ENCODE peak calls at places on chromosomes 1 and 21, in seven cellular contexts. F is germinal center, L is T-helper 2 cell, H is AG20443, Y is kidney epithelial cell, N is heart right ventricle, R is NCI-H446 treated with DMSO at 0.1 percent for 48 hours. G is an unnamed sample.

GRCh38 chr1:146021622-146022402 is at the start of gene HJV:
- DNase-seq in F (no peak), L (no peak), H (no peak), Y (no peak), N (peak; percentile 48), R (no peak), G (no peak)

GRCh38 chr1:238099871-238100270 is 209.1 kb upstream of the ZP4 start:
- DNase-seq in F (no peak), L (no peak), H (no peak), Y (no peak), N (no peak), R (no peak), G (no peak)

GRCh38 chr1:57719274-57719673 is 295.4 kb upstream of the DAB1 start:
- DNase-seq in F (no peak), L (no peak), H (no peak), Y (no peak), N (no peak), R (no peak), G (no peak)

GRCh38 chr1:228463559-228464455 is 23.4 kb upstream of the RNF187 start:
- DNase-seq in F (peak; percentile 55), L (no peak), H (no peak), Y (no peak), N (no peak), R (no peak), G (no peak)

GRCh38 chr1:27937524-27937836 is 2.7 kb downstream of the SMPDL3B start:
- DNase-seq in F (no peak), L (no peak), H (no peak), Y (no peak), N (no peak), R (no peak), G (no peak)

GRCh38 chr1:23472351-23473036 is 11.5 kb downstream of the ASAP3 start:
- DNase-seq in F (no peak), L (no peak), H (no peak), Y (no peak), N (no peak), R (no peak), G (no peak)

GRCh38 chr1:61612600-61612999 is 112.3 kb downstream of the TM2D1 start:
- DNase-seq in F (no peak), L (no peak), H (no peak), Y (no peak), N (no peak), R (no peak), G (no peak)

GRCh38 chr1:204358605-204359004 is 1.1 kb downstream of the PLEKHA6 start:
- DNase-seq in F (no peak), L (no peak), H (no peak), Y (no peak), N (no peak), R (peak; percentile 29), G (no peak)

GRCh38 chr1:72649211-72649888 is 367.0 kb upstream of the NEGR1 start:
- DNase-seq in F (no peak), L (peak; percentile 2), H (no peak), Y (no peak), N (no peak), R (no peak), G (no peak)

GRCh38 chr21:25709684-25710265 is 24.9 kb downstream of the ATP5PF start:
- DNase-seq in F (no peak), L (no peak), H (no peak), Y (no peak), N (no peak), R (no peak), G (no peak)

GRCh38 chr21:44701541-44701940 is 4.6 kb downstream of the KRTAP10-12 start:
- DNase-seq in F (no peak), L (no peak), H (no peak), Y (no peak), N (no peak), R (no peak), G (no peak)

GRCh38 chr1:61680500-61680899 is 44.4 kb downstream of the TM2D1 start:
- DNase-seq in F (no peak), L (no peak), H (no peak), Y (no peak), N (no peak), R (no peak), G (no peak)

GRCh38 chr1:160814856-160815255 is 18.9 kb downstream of the LY9 start:
- DNase-seq in F (no peak), L (no peak), H (no peak), Y (no peak), N (no peak), R (no peak), G (no peak)

GRCh38 chr1:220826729-220827128 is 40.0 kb downstream of the MTARC1 start:
- DNase-seq in F (no peak), L (no peak), H (no peak), Y (no peak), N (no peak), R (no peak), G (no peak)

GRCh38 chr1:57578099-57578498 is 154.2 kb upstream of the DAB1 start:
- DNase-seq in F (no peak), L (no peak), H (no peak), Y (no peak), N (no peak), R (no peak), G (no peak)

GRCh38 chr1:211259596-211260126 is 495 bp downstream of the RCOR3 start:
- DNase-seq in F (peak; percentile 57), L (peak; percentile 25), H (peak; percentile 67), Y (no peak), N (peak; percentile 62), R (peak; percentile 77), G (peak; percentile 73)

GRCh38 chr1:81158592-81158991 is 642.1 kb upstream of the ADGRL2 start:
- DNase-seq in F (no peak), L (no peak), H (peak; percentile 49), Y (no peak), N (no peak), R (no peak), G (no peak)

GRCh38 chr1:153612111-153612754 is 704 bp downstream of the S100A16 start:
- DNase-seq in F (no peak), L (no peak), H (no peak), Y (no peak), N (no peak), R (no peak), G (no peak)

GRCh38 chr1:234454910-234455309 is 24.1 kb downstream of the TARBP1 start:
- DNase-seq in F (no peak), L (no peak), H (no peak), Y (no peak), N (no peak), R (no peak), G (no peak)

GRCh38 chr1:27031235-27032118 is 18.8 kb upstream of the TENT5B start:
- DNase-seq in F (no peak), L (no peak), H (peak; percentile 77), Y (no peak), N (peak; percentile 83), R (no peak), G (no peak)

GRCh38 chr1:109764561-109765482 is 1.1 kb upstream of the EPS8L3 start:
- DNase-seq in F (no peak), L (peak; percentile 4), H (no peak), Y (no peak), N (no peak), R (no peak), G (no peak)

GRCh38 chr1:222028151-222028550 is 286.3 kb upstream of the DUSP10 start:
- DNase-seq in F (no peak), L (no peak), H (no peak), Y (no peak), N (no peak), R (peak; percentile 64), G (no peak)

GRCh38 chr21:42614391-42614790 is 39.0 kb upstream of the PDE9A start:
- DNase-seq in F (no peak), L (no peak), H (no peak), Y (no peak), N (no peak), R (no peak), G (no peak)

GRCh38 chr1:19469004-19469403 is 16.3 kb downstream of the CAPZB start:
- DNase-seq in F (no peak), L (no peak), H (no peak), Y (no peak), N (no peak), R (no peak), G (no peak)

GRCh38 chr1:197771904-197772561 is 3.2 kb downstream of the DENND1B start:
- DNase-seq in F (no peak), L (no peak), H (no peak), Y (no peak), N (no peak), R (no peak), G (no peak)

GRCh38 chr1:23169727-23170335 is 1.2 kb upstream of the LUZP1 start:
- DNase-seq in F (peak; percentile 37), L (no peak), H (peak; percentile 79), Y (no peak), N (peak; percentile 55), R (peak; percentile 92), G (no peak)

GRCh38 chr1:6438047-6438525 is 13.5 kb downstream of the ESPN start:
- DNase-seq in F (peak; percentile 87), L (peak; percentile 43), H (peak; percentile 81), Y (no peak), N (peak; percentile 61), R (peak; percentile 27), G (peak; percentile 53)

GRCh38 chr21:16205527-16205926 is 475.7 kb downstream of the USP25 start:
- DNase-seq in F (no peak), L (no peak), H (no peak), Y (no peak), N (no peak), R (no peak), G (no peak)

GRCh38 chr1:205346956-205347574 is 9.7 kb downstream of the KLHDC8A start:
- DNase-seq in F (no peak), L (no peak), H (no peak), Y (peak; percentile 96), N (no peak), R (no peak), G (peak; percentile 29)

GRCh38 chr1:168335500-168335899 is 54.8 kb downstream of the TBX19 start:
- DNase-seq in F (no peak), L (no peak), H (no peak), Y (no peak), N (no peak), R (no peak), G (no peak)

GRCh38 chr1:152926091-152926490 is 17.7 kb downstream of the IVL start:
- DNase-seq in F (no peak), L (no peak), H (peak; percentile 54), Y (no peak), N (no peak), R (no peak), G (peak; percentile 46)

GRCh38 chr1:114207635-114208034 is 54.0 kb upstream of the SYT6 start:
- DNase-seq in F (no peak), L (no peak), H (no peak), Y (no peak), N (no peak), R (no peak), G (no peak)

GRCh38 chr1:156876281-156876680 is 15.6 kb downstream of the NTRK1 start:
- DNase-seq in F (no peak), L (no peak), H (no peak), Y (no peak), N (no peak), R (no peak), G (no peak)

GRCh38 chr1:160978510-160978927 is 23.9 kb upstream of the ITLN2 start:
- DNase-seq in F (no peak), L (no peak), H (no peak), Y (no peak), N (no peak), R (no peak), G (no peak)

GRCh38 chr1:204032642-204033235 is 40.2 kb upstream of the SOX13 start:
- DNase-seq in F (no peak), L (no peak), H (no peak), Y (no peak), N (no peak), R (no peak), G (no peak)

GRCh38 chr1:63023182-63023581 is 239.2 kb downstream of the ATG4C start:
- DNase-seq in F (no peak), L (no peak), H (no peak), Y (no peak), N (no peak), R (no peak), G (no peak)

GRCh38 chr1:183283286-183283685 is 97.2 kb downstream of the LAMC2 start:
- DNase-seq in F (no peak), L (no peak), H (no peak), Y (no peak), N (no peak), R (no peak), G (no peak)

G was measured in RKO.